ENCODE peak calls at places on chromosomes 13 and 19, in six cellular contexts. I, S, B, U, L and O are unnamed samples.

GRCh38 chr13:26941345-26942174 is 181.0 kb upstream of the GPR12 start:
- DNase-seq in I (no peak), L (no peak), B (peak), S (no peak), U (no peak), O (no peak)

GRCh38 chr19:23884363-23884762 is 30.3 kb upstream of the ZNF726 start:
- DNase-seq in U (no peak), B (no peak), S (no peak), I (no peak), L (no peak), O (no peak)

GRCh38 chr19:37905936-37906867 is at the start of gene WDR87:
- DNase-seq in L (peak), I (peak), S (peak), B (no peak), U (no peak), O (peak)

GRCh38 chr19:35533201-35533821 is at the start of gene GAPDHS:
- DNase-seq in S (no peak), I (no peak), B (no peak), L (no peak), U (no peak), O (no peak)

GRCh38 chr13:95509521-95510315 is 42.8 kb upstream of the CLDN10 start:
- DNase-seq in L (no peak), B (peak), S (no peak), I (no peak), U (no peak), O (no peak)

GRCh38 chr13:100063333-100063732 is 25.6 kb upstream of the PCCA start:
- DNase-seq in L (no peak), U (no peak), I (no peak), S (no peak), B (no peak), O (no peak)

GRCh38 chr19:45218887-45219780 is 26.1 kb downstream of the EXOC3L2 start:
- DNase-seq in S (no peak), U (no peak), L (no peak), I (no peak), B (no peak), O (no peak)

GRCh38 chr13:74570046-74570445 is 435.8 kb upstream of the KLF12 start:
- DNase-seq in I (no peak), B (no peak), U (no peak), L (no peak), S (no peak), O (no peak)

GRCh38 chr13:100596516-100596915 is 7.9 kb upstream of the GGACT start:
- DNase-seq in U (no peak), I (no peak), L (no peak), S (no peak), B (no peak), O (no peak)

GRCh38 chr19:49837009-49837310 is 14.0 kb upstream of the PTOV1 start:
- DNase-seq in U (no peak), I (no peak), L (no peak), S (no peak), B (no peak), O (no peak)

DNA sequence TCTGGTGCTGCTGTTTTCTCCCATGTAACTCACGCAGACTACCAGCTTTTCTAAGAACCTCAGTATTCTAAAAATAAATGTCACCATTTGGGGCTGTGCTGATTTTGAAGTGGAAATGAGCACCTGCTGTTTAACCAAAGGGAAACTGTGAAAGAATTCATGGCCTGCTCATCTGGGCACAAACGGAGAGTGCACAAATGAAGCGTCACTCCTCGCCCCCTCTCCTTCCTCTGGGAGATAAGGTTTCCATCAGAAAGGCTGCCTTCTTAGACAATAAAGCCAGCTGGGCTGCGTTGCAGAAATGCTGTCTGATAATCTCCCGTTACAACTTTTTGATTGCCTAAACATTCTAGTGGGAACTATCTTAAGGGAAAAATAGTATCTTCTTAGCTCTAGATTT is 73.7 kb upstream of the SLC15A1 start:
- DNase-seq in U (no peak), S (no peak), L (no peak), I (no peak), B (no peak), O (no peak)
- H3K27ac ChIP-seq in U (no peak), S (no peak), L (no peak), I (no peak), B (no peak), O (no peak)

GRCh38 chr19:7521551-7522071 is 813 bp upstream of the MCOLN1 start:
- DNase-seq in B (no peak), I (no peak), S (no peak), U (no peak), L (no peak), O (no peak)

GRCh38 chr19:7522923-7523667 is 671 bp downstream of the MCOLN1 start:
- DNase-seq in B (no peak), I (no peak), U (no peak), S (no peak), L (no peak), O (peak)

GRCh38 chr19:7520131-7521051 is 2.0 kb upstream of the MCOLN1 start:
- DNase-seq in B (no peak), L (no peak), I (no peak), U (no peak), S (no peak), O (no peak)

GRCh38 chr19:7524523-7524922 is 2.1 kb downstream of the MCOLN1 start:
- DNase-seq in B (no peak), L (no peak), U (no peak), S (no peak), I (no peak), O (no peak)

DNA sequence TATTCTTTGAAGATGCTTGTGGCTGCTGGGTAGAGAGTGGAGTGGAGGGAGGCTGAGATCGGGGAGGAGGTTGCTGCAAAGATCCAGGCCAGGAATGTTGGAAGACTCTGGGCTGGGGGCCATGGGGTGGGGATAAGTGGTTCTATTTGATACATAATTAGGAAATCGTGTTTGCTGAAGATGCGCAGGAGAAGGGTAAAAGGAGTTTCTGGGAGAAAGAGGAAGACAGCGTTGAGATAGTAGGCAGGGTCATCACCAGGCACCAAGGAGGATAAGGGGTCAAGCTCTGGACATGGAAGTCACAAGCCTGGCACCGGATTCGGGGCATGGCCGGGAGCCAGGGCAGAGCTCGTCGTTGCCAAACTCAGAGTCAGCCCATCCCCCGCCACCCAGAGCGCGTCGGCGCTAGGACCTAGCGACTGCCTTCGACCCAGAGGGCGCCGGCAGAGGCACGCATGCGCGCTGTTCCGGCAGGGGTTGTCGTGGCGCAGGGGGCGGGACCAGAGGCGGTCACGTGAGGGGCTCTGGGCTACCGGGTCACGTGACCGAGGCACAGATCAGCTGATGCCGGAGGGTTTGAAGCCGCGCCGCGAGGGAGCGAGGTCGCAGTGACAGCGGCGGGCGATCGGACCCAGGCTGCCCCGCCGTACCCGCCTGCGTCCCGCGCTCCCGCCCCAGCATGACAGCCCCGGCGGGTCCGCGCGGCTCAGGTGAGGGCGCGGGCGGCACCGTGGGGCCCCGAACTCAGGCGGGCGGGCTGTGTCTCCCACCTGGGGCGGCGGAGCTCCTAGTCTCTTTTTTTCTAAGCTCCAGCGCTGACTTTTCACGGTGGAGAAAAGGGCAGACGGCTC is at the start of gene MCOLN1:
- DNase-seq in I (peak), S (peak), L (peak), U (peak), B (peak), O (peak)
- TF ChIP-seq CTCF in I (no peak), S (no peak), L (no peak), U (peak), B (no peak), O (no peak)

GRCh38 chr19:54905411-54905810 is 537 bp upstream of the NCR1 start:
- DNase-seq in L (no peak), S (no peak), U (no peak), I (no peak), B (no peak), O (no peak)

GRCh38 chr19:54905908-54906511 is at the start of gene NCR1:
- DNase-seq in B (no peak), U (no peak), S (no peak), L (no peak), I (peak), O (no peak)

GRCh38 chr19:54903303-54903702 is 2.6 kb upstream of the NCR1 start:
- DNase-seq in I (no peak), L (no peak), S (no peak), U (no peak), B (no peak), O (no peak)

DNA sequence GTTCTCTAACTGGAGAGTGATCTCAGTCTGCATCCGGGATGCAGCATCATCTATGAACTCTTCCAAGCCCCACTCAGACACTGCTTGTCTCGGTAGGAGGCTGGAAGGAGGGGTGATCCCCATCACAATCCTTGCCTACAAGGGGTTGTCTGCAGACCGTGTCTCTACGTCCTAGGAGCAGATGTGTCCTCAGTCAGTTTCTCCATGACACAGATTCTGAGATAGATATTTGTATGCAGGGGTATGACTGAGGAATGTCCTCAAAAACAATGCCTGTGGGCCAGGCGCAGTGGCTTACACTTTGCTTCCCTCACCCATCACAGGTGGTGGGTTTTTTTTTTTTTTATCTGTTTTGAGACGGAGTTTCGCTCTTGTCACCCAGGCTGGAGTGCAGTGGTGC is 871 bp downstream of the NCR1 start:
- DNase-seq in U (no peak), S (no peak), B (no peak), L (no peak), I (no peak), O (no peak)
- H3K27ac ChIP-seq in U (no peak), S (no peak), B (no peak), L (no peak), I (peak), O (no peak)

GRCh38 chr19:30437869-30438268 is 65.7 kb downstream of the ZNF536 start:
- DNase-seq in L (no peak), I (no peak), U (no peak), S (no peak), B (no peak), O (no peak)
- TF ChIP-seq CTCF in L (no peak), I (no peak), U (no peak), S (no peak), B (no peak), O (no peak)

GRCh38 chr19:34317311-34317927 is 47.6 kb upstream of the GPI start:
- DNase-seq in L (peak), B (peak), I (peak), S (no peak), U (no peak), O (no peak)

GRCh38 chr19:34319230-34319585 is 45.8 kb upstream of the GPI start:
- DNase-seq in S (no peak), B (no peak), L (no peak), U (no peak), I (no peak), O (no peak)

GRCh38 chr19:34314437-34315313 is 50.3 kb upstream of the GPI start:
- DNase-seq in L (no peak), I (no peak), S (no peak), B (no peak), U (no peak), O (no peak)

GRCh38 chr19:34316247-34316646 is 48.7 kb upstream of the GPI start:
- DNase-seq in S (no peak), U (no peak), L (no peak), B (no peak), I (no peak), O (no peak)

DNA sequence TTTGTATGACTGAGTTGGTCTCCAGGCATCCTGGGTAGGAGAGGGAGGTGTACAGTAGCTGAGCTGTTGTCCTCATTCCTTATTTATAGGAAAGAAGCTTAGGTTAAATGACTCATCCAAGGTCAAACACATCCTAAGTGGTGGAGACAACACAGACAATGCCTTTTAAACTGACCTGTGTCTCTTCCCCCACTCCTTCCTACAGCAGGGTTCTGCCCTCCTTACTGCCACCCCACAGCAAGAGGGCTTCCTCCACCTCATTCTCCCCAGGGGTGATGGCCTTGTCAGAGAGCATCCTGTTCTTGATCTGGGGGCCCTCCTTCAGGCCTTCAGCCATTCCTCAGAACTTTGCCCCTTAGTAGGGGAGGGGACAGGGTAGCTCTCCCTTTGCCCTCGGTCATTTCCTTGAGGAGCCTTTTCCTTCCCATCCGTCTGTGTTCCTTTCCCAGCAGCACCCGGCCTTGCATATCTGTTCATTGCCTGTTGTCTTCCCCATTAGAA is 48.2 kb upstream of the GPI start:
- DNase-seq in L (no peak), I (no peak), U (no peak), B (peak), S (peak), O (no peak)
- H3K27ac ChIP-seq in L (no peak), I (no peak), U (peak), B (peak), S (no peak), O (peak)

DNA sequence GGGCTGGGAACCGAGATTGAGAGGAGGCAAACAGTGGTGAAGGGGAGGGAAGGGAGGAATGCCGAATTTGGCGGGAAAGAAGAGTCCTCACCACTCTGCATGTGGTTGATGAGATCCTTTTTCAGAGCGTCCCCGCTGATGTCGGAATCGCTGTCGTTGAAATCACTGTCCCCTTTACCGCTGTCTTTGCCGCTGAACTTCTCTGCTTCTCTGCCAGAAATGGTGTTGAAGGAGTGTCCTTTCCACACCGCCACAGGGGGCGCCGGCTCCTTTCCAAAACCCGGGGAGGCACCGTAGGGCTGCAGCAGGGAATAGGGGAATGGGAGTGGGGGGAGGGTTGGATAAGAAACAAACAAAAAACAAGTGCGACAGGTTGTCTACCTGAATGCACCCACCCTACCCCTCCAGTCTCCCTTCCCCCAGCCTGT is 3.1 kb downstream of the PCDH8 start:
- DNase-seq in B (no peak), L (no peak), U (no peak), I (no peak), S (no peak), O (no peak)
- TF ChIP-seq CTCF in B (no peak), L (no peak), U (no peak), I (no peak), S (no peak), O (no peak)

GRCh38 chr19:30362156-30362754 is 9.9 kb upstream of the ZNF536 start:
- DNase-seq in I (no peak), S (no peak), L (no peak), U (no peak), B (no peak), O (no peak)
- H3K27ac ChIP-seq in I (no peak), S (no peak), L (no peak), U (no peak), B (no peak), O (no peak)

DNA sequence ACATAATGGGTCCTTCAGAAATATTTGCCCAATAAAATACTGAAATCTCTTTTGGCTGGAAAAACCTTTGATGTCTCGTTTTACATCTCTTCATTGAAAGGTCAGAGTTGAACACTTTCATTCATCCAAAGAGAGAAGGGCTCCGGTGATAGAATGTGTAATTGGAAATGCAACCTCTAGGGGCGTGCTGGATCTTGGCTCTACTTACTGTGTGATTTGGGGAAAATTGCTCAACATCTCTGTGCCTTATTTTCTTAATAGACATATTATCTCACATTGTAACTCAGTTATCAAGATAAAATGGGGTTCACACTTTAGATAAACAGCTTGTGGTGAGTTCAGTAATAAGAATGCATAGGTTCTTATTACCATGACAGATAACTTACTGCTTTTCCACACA is 1444.1 kb downstream of the SLITRK5 start:
- DNase-seq in B (no peak), S (no peak), L (no peak), I (no peak), U (no peak), O (no peak)
- TF ChIP-seq CTCF in B (no peak), S (no peak), L (no peak), I (no peak), U (no peak), O (no peak)